ENCODE peak calls at places on chromosomes 4 and X, in six cellular contexts. One of them, this sample, is unnamed.

GRCh38 chr4:176971576-176972105 is 178.9 kb upstream of the VEGFC start:
- DNase-seq in A549: no peak
- DNase-seq in K562: no peak
- DNase-seq in GM12878: no peak
- DNase-seq in IMR-90: no peak
- DNase-seq in HepG2: no peak
- DNase-seq in this sample: no peak

GRCh38 chrX:48493890-48494364 is 14.9 kb upstream of the PORCN start:
- DNase-seq in K562: peak; percentile 41
- DNase-seq in HepG2: peak; percentile 55
- DNase-seq in IMR-90: peak; percentile 38
- DNase-seq in GM12878: no peak
- DNase-seq in A549: no peak
- DNase-seq in this sample: peak; percentile 46

GRCh38 chrX:97931586-97931985 is 1047.9 kb downstream of the RPA4 start:
- DNase-seq in GM12878: no peak
- DNase-seq in HepG2: no peak
- DNase-seq in K562: no peak
- DNase-seq in IMR-90: no peak
- DNase-seq in A549: no peak
- DNase-seq in this sample: no peak

GRCh38 chr4:155966661-155967060 is 13.0 kb upstream of the CTSO start:
- DNase-seq in IMR-90: no peak
- DNase-seq in HepG2: no peak
- DNase-seq in GM12878: no peak
- DNase-seq in K562: no peak
- DNase-seq in A549: no peak
- DNase-seq in this sample: no peak

GRCh38 chrX:118272237-118272636 is 73.7 kb upstream of the WDR44 start:
- DNase-seq in GM12878: no peak
- DNase-seq in K562: no peak
- DNase-seq in HepG2: no peak
- DNase-seq in A549: no peak
- DNase-seq in IMR-90: peak; percentile 52
- DNase-seq in this sample: no peak

GRCh38 chrX:111445485-111445884 is 33.5 kb upstream of the DCX start:
- DNase-seq in IMR-90: peak; percentile 32
- DNase-seq in HepG2: peak; percentile 21
- DNase-seq in A549: peak; percentile 39
- DNase-seq in K562: peak; percentile 18
- DNase-seq in GM12878: no peak
- DNase-seq in this sample: peak; percentile 54

GRCh38 chrX:121570072-121570841 is 522.8 kb downstream of the GLUD2 start:
- DNase-seq in GM12878: no peak
- DNase-seq in IMR-90: no peak
- DNase-seq in A549: no peak
- DNase-seq in HepG2: no peak
- DNase-seq in K562: no peak
- DNase-seq in this sample: no peak

GRCh38 chr4:182432819-182433218 is 189.6 kb downstream of the TENM3 start:
- DNase-seq in A549: no peak
- DNase-seq in K562: no peak
- DNase-seq in IMR-90: no peak
- DNase-seq in GM12878: no peak
- DNase-seq in HepG2: no peak
- DNase-seq in this sample: no peak

GRCh38 chr4:78622253-78622979 is 70.8 kb downstream of the ANXA3 start:
- DNase-seq in IMR-90: peak; percentile 73
- DNase-seq in GM12878: no peak
- DNase-seq in HepG2: peak; percentile 29
- DNase-seq in K562: peak; percentile 72
- DNase-seq in A549: peak; percentile 12
- DNase-seq in this sample: no peak

GRCh38 chr4:20172070-20172760 is 79.5 kb upstream of the SLIT2 start:
- DNase-seq in GM12878: no peak
- DNase-seq in HepG2: no peak
- DNase-seq in A549: no peak
- DNase-seq in K562: no peak
- DNase-seq in IMR-90: no peak
- DNase-seq in this sample: no peak

GRCh38 chrX:116230136-116230886 is 59.8 kb downstream of the AGTR2 start:
- DNase-seq in GM12878: no peak
- DNase-seq in IMR-90: no peak
- DNase-seq in A549: peak; percentile 88
- DNase-seq in K562: no peak
- DNase-seq in HepG2: peak; percentile 1
- DNase-seq in this sample: no peak

GRCh38 chrX:39296472-39296871 is 495.2 kb downstream of the MID1IP1 start:
- DNase-seq in GM12878: peak; percentile 48
- DNase-seq in A549: no peak
- DNase-seq in HepG2: no peak
- DNase-seq in IMR-90: no peak
- DNase-seq in K562: no peak
- DNase-seq in this sample: no peak

GRCh38 chr4:187618701-187619278 is 376.8 kb upstream of the ZFP42 start:
- DNase-seq in GM12878: no peak
- DNase-seq in K562: no peak
- DNase-seq in A549: no peak
- DNase-seq in HepG2: no peak
- DNase-seq in IMR-90: peak; percentile 86
- DNase-seq in this sample: no peak

GRCh38 chr4:6855692-6856297 is 53.8 kb upstream of the TBC1D14 start:
- DNase-seq in IMR-90: peak; percentile 93
- DNase-seq in HepG2: peak; percentile 20
- DNase-seq in GM12878: peak; percentile 94
- DNase-seq in A549: peak; percentile 71
- DNase-seq in K562: no peak
- DNase-seq in this sample: no peak

GRCh38 chr4:8771666-8772065 is 100.0 kb downstream of the HMX1 start:
- DNase-seq in IMR-90: no peak
- DNase-seq in A549: no peak
- DNase-seq in HepG2: no peak
- DNase-seq in K562: no peak
- DNase-seq in GM12878: no peak
- DNase-seq in this sample: no peak

GRCh38 chr4:5760936-5761480 is 50.0 kb downstream of the EVC start:
- DNase-seq in GM12878: no peak
- DNase-seq in K562: no peak
- DNase-seq in HepG2: no peak
- DNase-seq in A549: no peak
- DNase-seq in IMR-90: no peak
- DNase-seq in this sample: no peak

GRCh38 chr4:88681209-88681608 is 16.4 kb downstream of the NAP1L5 start:
- DNase-seq in K562: no peak
- DNase-seq in A549: no peak
- DNase-seq in IMR-90: no peak
- DNase-seq in GM12878: no peak
- DNase-seq in HepG2: no peak
- DNase-seq in this sample: no peak

GRCh38 chr4:47528651-47529050 is 43.6 kb downstream of the ATP10D start:
- DNase-seq in A549: no peak
- DNase-seq in GM12878: no peak
- DNase-seq in K562: no peak
- DNase-seq in HepG2: no peak
- DNase-seq in IMR-90: peak; percentile 67
- DNase-seq in this sample: no peak

GRCh38 chr4:10639100-10639499 is 45.5 kb downstream of the CLNK start:
- DNase-seq in K562: no peak
- DNase-seq in GM12878: no peak
- DNase-seq in IMR-90: no peak
- DNase-seq in A549: no peak
- DNase-seq in HepG2: no peak
- DNase-seq in this sample: no peak

GRCh38 chrX:107672955-107673378 is 44.7 kb downstream of the PRPS1 start:
- DNase-seq in IMR-90: peak; percentile 56
- DNase-seq in A549: peak; percentile 86
- DNase-seq in HepG2: peak; percentile 28
- DNase-seq in K562: peak; percentile 73
- DNase-seq in GM12878: no peak
- DNase-seq in this sample: peak; percentile 82

GRCh38 chr4:10803944-10804343 is 119.4 kb upstream of the CLNK start:
- DNase-seq in K562: no peak
- DNase-seq in GM12878: no peak
- DNase-seq in A549: no peak
- DNase-seq in HepG2: no peak
- DNase-seq in IMR-90: no peak
- DNase-seq in this sample: no peak

GRCh38 chr4:165563851-165564250 is 185.0 kb downstream of the CPE start:
- DNase-seq in HepG2: no peak
- DNase-seq in K562: no peak
- DNase-seq in IMR-90: no peak
- DNase-seq in GM12878: no peak
- DNase-seq in A549: no peak
- DNase-seq in this sample: no peak

DNA sequence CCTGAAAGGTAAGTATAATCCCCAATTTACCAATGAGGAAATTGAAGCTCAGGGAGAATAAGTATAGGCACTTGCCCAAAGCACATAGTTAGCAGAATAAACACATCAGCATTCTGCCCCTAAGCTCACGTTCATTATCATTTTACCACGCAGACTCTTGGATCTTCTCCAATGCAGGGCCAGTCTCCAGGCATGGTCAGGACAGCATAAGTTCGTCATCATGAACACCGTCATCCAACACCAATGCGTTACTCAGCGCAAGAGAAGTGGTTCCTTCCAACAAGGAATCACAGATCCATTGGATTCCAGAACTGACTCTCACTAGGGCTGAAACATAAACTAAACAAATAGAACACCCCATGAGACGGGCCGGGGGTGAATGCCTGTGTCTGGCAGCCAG is 86.5 kb upstream of the GPM6B start:
- DNase-seq in K562: no peak
- DNase-seq in GM12878: no peak
- DNase-seq in HepG2: no peak
- DNase-seq in IMR-90: peak; percentile 96
- DNase-seq in A549: no peak
- DNase-seq in this sample: no peak
- TF ChIP-seq BHLHE40 in K562: no peak
- TF ChIP-seq BHLHE40 in GM12878: no peak
- TF ChIP-seq BHLHE40 in HepG2: no peak
- TF ChIP-seq BHLHE40 in IMR-90: peak; percentile 74
- TF ChIP-seq BHLHE40 in A549: no peak
- TF ChIP-seq BHLHE40 in this sample: no peak

GRCh38 chr4:1749826-1750225 is 28.5 kb downstream of the TACC3 start:
- DNase-seq in K562: peak; percentile 68
- DNase-seq in HepG2: no peak
- DNase-seq in A549: no peak
- DNase-seq in GM12878: no peak
- DNase-seq in IMR-90: no peak
- DNase-seq in this sample: no peak
- TF ChIP-seq BHLHE40 in K562: no peak
- TF ChIP-seq BHLHE40 in HepG2: no peak
- TF ChIP-seq BHLHE40 in A549: no peak
- TF ChIP-seq BHLHE40 in GM12878: no peak
- TF ChIP-seq BHLHE40 in IMR-90: no peak
- TF ChIP-seq BHLHE40 in this sample: no peak

GRCh38 chrX:135975421-135975820 is 1.6 kb upstream of the MMGT1 start:
- DNase-seq in K562: no peak
- DNase-seq in HepG2: no peak
- DNase-seq in GM12878: no peak
- DNase-seq in IMR-90: no peak
- DNase-seq in A549: no peak
- DNase-seq in this sample: no peak

GRCh38 chrX:135977611-135978010 is 3.8 kb upstream of the MMGT1 start:
- DNase-seq in A549: peak; percentile 57
- DNase-seq in K562: no peak
- DNase-seq in HepG2: no peak
- DNase-seq in GM12878: no peak
- DNase-seq in IMR-90: peak; percentile 77
- DNase-seq in this sample: no peak

GRCh38 chrX:135973025-135973547 is 702 bp downstream of the MMGT1 start:
- DNase-seq in IMR-90: peak; percentile 13
- DNase-seq in A549: peak; percentile 58
- DNase-seq in K562: peak; percentile 7
- DNase-seq in GM12878: no peak
- DNase-seq in HepG2: no peak
- DNase-seq in this sample: peak; percentile 28

GRCh38 chrX:135974279-135974856 is 580 bp upstream of the MMGT1 start:
- DNase-seq in GM12878: no peak
- DNase-seq in HepG2: peak; percentile 2
- DNase-seq in IMR-90: peak; percentile 52
- DNase-seq in K562: no peak
- DNase-seq in A549: peak; percentile 73
- DNase-seq in this sample: peak; percentile 89

DNA sequence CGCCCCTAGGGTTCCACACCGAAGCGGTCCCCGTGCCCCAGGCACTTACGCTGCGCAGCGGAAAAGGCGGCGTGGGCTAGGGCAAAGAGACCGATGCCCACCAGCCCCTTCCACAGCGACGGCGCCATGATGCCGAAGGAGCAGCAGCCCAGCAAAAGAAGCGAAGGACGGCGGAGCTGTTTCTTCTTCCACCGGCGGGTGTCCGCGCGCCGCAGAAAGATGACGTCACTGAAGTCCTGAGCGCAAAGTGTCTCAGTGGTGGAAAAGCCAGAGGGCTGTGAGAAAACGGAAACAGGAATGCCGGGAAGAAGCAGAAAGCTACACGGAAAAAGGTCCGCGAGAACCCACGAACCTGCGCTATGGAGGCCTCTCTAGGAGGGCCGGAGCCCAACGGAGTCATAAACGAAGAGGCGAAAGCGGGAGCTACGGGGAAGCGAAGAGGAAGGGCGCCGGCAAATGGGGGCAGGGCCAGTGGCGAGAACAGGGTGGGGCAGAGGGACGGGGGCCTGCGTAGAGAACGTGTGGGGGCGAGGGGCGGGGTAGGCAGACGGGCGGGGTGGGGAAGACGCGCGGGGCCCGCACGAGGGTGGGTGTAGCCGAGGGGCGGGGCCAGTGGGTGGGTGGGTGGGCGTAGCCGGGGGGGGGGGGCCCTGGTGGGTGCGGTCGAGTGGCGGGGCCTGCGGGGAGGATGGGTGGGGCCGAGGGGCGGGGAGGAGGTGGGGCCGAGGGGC is at the start of gene MMGT1:
- DNase-seq in GM12878: peak; percentile 50
- DNase-seq in A549: peak; percentile 84
- DNase-seq in HepG2: peak; percentile 56
- DNase-seq in IMR-90: peak; percentile 77
- DNase-seq in K562: peak; percentile 93
- DNase-seq in this sample: peak; percentile 93
- TF ChIP-seq BHLHE40 in GM12878: no peak
- TF ChIP-seq BHLHE40 in A549: no peak
- TF ChIP-seq BHLHE40 in HepG2: no peak
- TF ChIP-seq BHLHE40 in IMR-90: no peak
- TF ChIP-seq BHLHE40 in K562: no peak
- TF ChIP-seq BHLHE40 in this sample: no peak

GRCh38 chrX:139949703-139950102 is 15.6 kb downstream of the CXorf66 start:
- DNase-seq in HepG2: no peak
- DNase-seq in IMR-90: no peak
- DNase-seq in K562: no peak
- DNase-seq in A549: peak; percentile 9
- DNase-seq in GM12878: no peak
- DNase-seq in this sample: no peak
- TF ChIP-seq BHLHE40 in HepG2: no peak
- TF ChIP-seq BHLHE40 in IMR-90: no peak
- TF ChIP-seq BHLHE40 in K562: peak; percentile 32
- TF ChIP-seq BHLHE40 in A549: no peak
- TF ChIP-seq BHLHE40 in GM12878: no peak
- TF ChIP-seq BHLHE40 in this sample: no peak

This sample was measured in HEK293T.